ENCODE peak calls at places on chromosomes 5 and 9, in five cellular contexts. C is neural progenitor cell, V is GM23248, T is SK-N-SH, D is MM.1S. Y is an unnamed sample.

GRCh38 chr9:133609311-133610098 is at the start of gene FAM163B:
- DNase-seq in C (peak; percentile 90), V (peak; percentile 53), T (peak; percentile 93), D (no peak), Y (peak; percentile 78)

GRCh38 chr9:107540167-107540566 is 50.6 kb upstream of the KLF4 start:
- DNase-seq in C (no peak), V (peak; percentile 7), T (no peak), D (no peak), Y (no peak)

GRCh38 chr5:59198365-59198764 is 615.5 kb downstream of the RAB3C start:
- DNase-seq in C (no peak), V (no peak), T (no peak), D (no peak), Y (no peak)

GRCh38 chr5:104513194-104513602 is 950.6 kb upstream of the NUDT12 start:
- DNase-seq in C (no peak), V (peak; percentile 2), T (no peak), D (no peak), Y (no peak)

GRCh38 chr5:25489834-25490538 is 845.2 kb upstream of the CDH10 start:
- DNase-seq in C (no peak), V (peak; percentile 10), T (no peak), D (no peak), Y (no peak)

GRCh38 chr9:71756753-71757152 is 11.6 kb downstream of the CEMIP2 start:
- DNase-seq in C (peak; percentile 49), V (no peak), T (no peak), D (no peak), Y (peak; percentile 77)

GRCh38 chr9:37988041-37988440 is 81.0 kb downstream of the SHB start:
- DNase-seq in C (no peak), V (no peak), T (no peak), D (no peak), Y (no peak)

GRCh38 chr5:178768371-178769260 is 38.2 kb upstream of the ZNF354A start:
- DNase-seq in C (no peak), V (no peak), T (no peak), D (no peak), Y (no peak)

GRCh38 chr5:133842846-133843725 is 125.3 kb downstream of the C5orf15 start:
- DNase-seq in C (no peak), V (no peak), T (no peak), D (no peak), Y (no peak)

GRCh38 chr9:20753761-20754160 is 69.7 kb downstream of the FOCAD start:
- DNase-seq in C (no peak), V (peak; percentile 58), T (no peak), D (no peak), Y (no peak)

GRCh38 chr9:36037580-36038169 is 962 bp downstream of the RECK start:
- DNase-seq in C (no peak), V (peak; percentile 58), T (peak; percentile 41), D (peak; percentile 10), Y (peak; percentile 10)

GRCh38 chr9:5612187-5612535 is 16.7 kb upstream of the RIC1 start:
- DNase-seq in C (no peak), V (no peak), T (no peak), D (no peak), Y (no peak)

GRCh38 chr9:136096505-136097001 is 1.5 kb upstream of the NACC2 start:
- DNase-seq in C (no peak), V (no peak), T (no peak), D (no peak), Y (no peak)
- H3K4me3 ChIP-seq in C (no peak overlapping the region), V (no peak overlapping the region), T (no peak overlapping the region), D (no peak overlapping the region), Y (no peak overlapping the region)

GRCh38 chr9:129223551-129224208 is 45.6 kb upstream of the IER5L start:
- DNase-seq in C (no peak), V (no peak), T (no peak), D (no peak), Y (no peak)
- TF ChIP-seq EZH2phosphoT487 in C (no peak), V (no peak), T (no peak), D (no peak), Y (no peak)

DNA sequence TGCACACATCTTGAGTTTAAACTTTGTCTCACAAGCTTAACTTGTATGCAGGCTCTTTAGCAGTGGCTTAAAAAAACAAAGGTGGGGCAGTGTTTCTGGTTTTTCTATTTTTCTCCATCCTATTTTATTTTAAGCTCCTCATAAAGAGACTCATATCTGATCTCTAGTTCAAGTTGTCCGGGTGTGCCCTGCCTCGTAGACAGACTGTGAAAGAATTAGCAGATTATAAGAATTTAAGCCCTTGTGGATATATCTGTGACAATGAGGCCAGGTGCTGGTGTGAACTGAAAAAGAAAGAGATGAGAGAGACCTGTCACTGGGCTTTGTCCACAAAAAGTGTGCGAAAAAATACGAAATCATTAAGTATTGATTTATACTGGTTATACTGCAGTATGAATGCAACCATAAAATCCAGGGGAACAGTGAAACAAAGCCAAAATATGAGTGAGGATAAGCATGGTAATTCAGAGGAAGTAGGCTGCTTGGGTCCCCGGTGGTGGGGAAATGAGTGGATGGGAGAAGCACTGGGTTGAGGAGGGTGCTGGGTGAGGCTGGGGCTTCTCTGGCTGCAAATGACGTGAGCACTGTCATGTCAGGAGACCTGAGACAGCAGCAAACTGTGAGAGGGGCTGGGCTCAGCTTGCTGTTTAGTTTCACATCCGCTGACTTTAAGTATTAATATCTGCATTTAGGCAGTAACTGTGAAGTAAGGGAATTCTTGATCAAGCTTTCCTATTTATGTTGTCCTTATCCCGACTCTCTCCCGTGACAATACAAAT is 179.7 kb upstream of the ANKRD55 start:
- DNase-seq in C (no peak), V (no peak), T (no peak), D (peak; percentile 89), Y (no peak)
- H3K4me3 ChIP-seq in C (no peak overlapping the region), V (no peak overlapping the region), T (no peak overlapping the region), D (peak overlapping the region; percentile 27), Y (no peak overlapping the region)

GRCh38 chr5:148790545-148791333 is 35.7 kb upstream of the ADRB2 start:
- DNase-seq in C (no peak), V (no peak), T (no peak), D (no peak), Y (no peak)

GRCh38 chr5:148791334-148791667 is 35.1 kb upstream of the ADRB2 start:
- DNase-seq in C (no peak), V (peak; percentile 74), T (no peak), D (no peak), Y (no peak)

GRCh38 chr5:148792649-148793048 is 33.8 kb upstream of the ADRB2 start:
- DNase-seq in C (no peak), V (no peak), T (no peak), D (no peak), Y (no peak)

GRCh38 chr5:148794275-148794674 is 32.1 kb upstream of the ADRB2 start:
- DNase-seq in C (no peak), V (no peak), T (no peak), D (no peak), Y (no peak)

GRCh38 chr5:148791696-148792095 is 34.7 kb upstream of the ADRB2 start:
- DNase-seq in C (no peak), V (no peak), T (no peak), D (no peak), Y (no peak)
- TF ChIP-seq EZH2phosphoT487 in C (no peak), V (no peak), T (no peak), D (no peak), Y (no peak)

Y was measured in GM23338.